ENCODE peak calls at places on chromosomes 13 and 19, in five cellular contexts. L is right atrium auricular region; P is T-helper 1 cell; M is stimulated activated naive CD8-positive, alpha-beta T cell treated with anti-CD3 and anti-CD28 coated beads, Interleukin-15, Interleukin-2, amounts not matched to agents 100 U/mL and 50 U/mL, for 24 hours; Z is Kasumi-1. U is an unnamed sample.

GRCh38 chr19:46303702-46304397 is 7.0 kb downstream of the HIF3A start:
- DNase-seq in L (peak; percentile 76), P (no peak), M (no peak), Z (no peak), U (no peak)

GRCh38 chr13:26325876-26326275 is 71.9 kb downstream of the CDK8 start:
- DNase-seq in M (no peak), P (no peak), L (no peak), Z (no peak), U (no peak)

GRCh38 chr19:29677001-29677781 is 11.9 kb downstream of the PLEKHF1 start:
- DNase-seq in P (no peak), L (no peak), Z (no peak), M (no peak), U (no peak)

GRCh38 chr13:85497652-85498051 is 301.6 kb downstream of the SLITRK6 start:
- DNase-seq in P (no peak), M (no peak), L (no peak), Z (no peak), U (no peak)

GRCh38 chr19:43504426-43505185 is at the start of gene PHLDB3:
- DNase-seq in M (peak; percentile 61), L (no peak), Z (peak; percentile 49), P (peak; percentile 31), U (no peak)

GRCh38 chr13:30713133-30713532 is 22.2 kb upstream of the ALOX5AP start:
- DNase-seq in Z (peak; percentile 71), L (peak; percentile 79), P (no peak), M (no peak), U (no peak)

GRCh38 chr19:37930416-37930815 is 23.4 kb downstream of the SIPA1L3 start:
- DNase-seq in Z (no peak), M (no peak), P (no peak), L (no peak), U (no peak)

GRCh38 chr19:13796301-13797057 is 1.2 kb downstream of the ZSWIM4 start:
- DNase-seq in L (peak; percentile 93), P (no peak), Z (peak; percentile 12), M (no peak), U (peak; percentile 86)

GRCh38 chr19:33251076-33251475 is 25.4 kb upstream of the SLC7A10 start:
- DNase-seq in L (no peak), P (no peak), Z (no peak), M (no peak), U (no peak)

GRCh38 chr19:49502866-49503581 is 6.8 kb downstream of the RPS11 start:
- DNase-seq in Z (peak; percentile 75), M (no peak), L (no peak), P (no peak), U (no peak)

GRCh38 chr13:44365008-44365407 is 8.6 kb upstream of the SERP2 start:
- DNase-seq in P (no peak), L (no peak), Z (no peak), M (no peak), U (no peak)

GRCh38 chr13:41543664-41544300 is 86.4 kb downstream of the RGCC start:
- DNase-seq in M (no peak), L (no peak), P (no peak), Z (no peak), U (no peak)

GRCh38 chr13:50357586-50358118 is 342.4 kb downstream of the KCNRG start:
- DNase-seq in Z (no peak), M (no peak), P (no peak), L (no peak), U (no peak)

GRCh38 chr13:97726664-97727235 is 226.7 kb upstream of the IPO5 start:
- DNase-seq in L (no peak), Z (no peak), M (no peak), P (no peak), U (no peak)

GRCh38 chr13:114145256-114145655 is 12.8 kb upstream of the RASA3 start:
- DNase-seq in Z (no peak), M (peak; percentile 9), L (no peak), P (no peak), U (no peak)

GRCh38 chr19:38039966-38040365 is 133.0 kb downstream of the SIPA1L3 start:
- DNase-seq in Z (no peak), L (no peak), M (no peak), P (no peak), U (no peak)

GRCh38 chr19:18167975-18168645 is 5.5 kb upstream of the IFI30 start:
- DNase-seq in M (peak; percentile 74), Z (peak; percentile 56), P (peak; percentile 44), L (no peak), U (no peak)

GRCh38 chr19:10295847-10296591 is 6.3 kb downstream of the ICAM5 start:
- DNase-seq in P (no peak), Z (no peak), M (no peak), L (no peak), U (peak; percentile 81)

GRCh38 chr19:55400281-55401087 is 7.1 kb downstream of the UBE2S start:
- DNase-seq in P (no peak), M (no peak), L (no peak), Z (no peak), U (no peak)

U was measured in osteocyte.